ENCODE peak calls at places on chromosome 18, in four cellular contexts. One of them, this sample, is unnamed. For H3K36me3, the result is how much of the 10 kb centered on the place peaks cover.

GRCh38 chr18:78769502-78770113 is 210.0 kb upstream of the SALL3 start:
- DNase-seq in K562: no peak
- DNase-seq in HepG2: no peak
- DNase-seq in H1: no peak
- DNase-seq in this sample: no peak

GRCh38 chr18:3703732-3704176 is 253.8 kb downstream of the TGIF1 start:
- DNase-seq in H1: no peak
- DNase-seq in HepG2: peak
- DNase-seq in K562: peak
- DNase-seq in this sample: peak

GRCh38 chr18:21362921-21363320 is 120.9 kb downstream of the GREB1L start:
- DNase-seq in HepG2: no peak
- DNase-seq in H1: no peak
- DNase-seq in K562: no peak
- DNase-seq in this sample: no peak

GRCh38 chr18:34042423-34043146 is 182.1 kb downstream of the NOL4 start:
- DNase-seq in HepG2: no peak
- DNase-seq in H1: no peak
- DNase-seq in K562: no peak
- DNase-seq in this sample: no peak

GRCh38 chr18:48866028-48866733 is 84.6 kb downstream of the SMAD7 start:
- DNase-seq in HepG2: no peak
- DNase-seq in K562: no peak
- DNase-seq in H1: no peak
- DNase-seq in this sample: peak

GRCh38 chr18:67463829-67464228 is 52.7 kb downstream of the DSEL start:
- DNase-seq in H1: no peak
- DNase-seq in K562: no peak
- DNase-seq in HepG2: no peak
- DNase-seq in this sample: peak

GRCh38 chr18:67864677-67865340 is 348.3 kb upstream of the DSEL start:
- DNase-seq in HepG2: no peak
- DNase-seq in K562: no peak
- DNase-seq in H1: no peak
- DNase-seq in this sample: peak

GRCh38 chr18:35616664-35617423 is 35.3 kb downstream of the GALNT1 start:
- DNase-seq in HepG2: no peak
- DNase-seq in K562: peak
- DNase-seq in H1: no peak
- DNase-seq in this sample: peak

GRCh38 chr18:49819768-49820662 is 6.7 kb upstream of the ACAA2 start:
- DNase-seq in K562: peak
- DNase-seq in HepG2: no peak
- DNase-seq in H1: no peak
- DNase-seq in this sample: no peak

GRCh38 chr18:43159091-43159490 is 43.6 kb upstream of the RIT2 start:
- DNase-seq in K562: no peak
- DNase-seq in HepG2: no peak
- DNase-seq in H1: no peak
- DNase-seq in this sample: no peak

GRCh38 chr18:70461323-70462077 is 172.7 kb downstream of the SOCS6 start:
- DNase-seq in H1: no peak
- DNase-seq in HepG2: no peak
- DNase-seq in K562: peak
- DNase-seq in this sample: no peak

GRCh38 chr18:44693030-44693784 is 12.5 kb downstream of the SETBP1 start:
- DNase-seq in H1: no peak
- DNase-seq in HepG2: no peak
- DNase-seq in K562: no peak
- DNase-seq in this sample: no peak

GRCh38 chr18:29160123-29160522 is 983.2 kb upstream of the CDH2 start:
- DNase-seq in K562: no peak
- DNase-seq in HepG2: no peak
- DNase-seq in H1: no peak
- DNase-seq in this sample: peak

GRCh38 chr18:7177131-7177744 is 53.7 kb upstream of the LRRC30 start:
- DNase-seq in K562: peak
- DNase-seq in HepG2: peak
- DNase-seq in H1: no peak
- DNase-seq in this sample: peak

DNA sequence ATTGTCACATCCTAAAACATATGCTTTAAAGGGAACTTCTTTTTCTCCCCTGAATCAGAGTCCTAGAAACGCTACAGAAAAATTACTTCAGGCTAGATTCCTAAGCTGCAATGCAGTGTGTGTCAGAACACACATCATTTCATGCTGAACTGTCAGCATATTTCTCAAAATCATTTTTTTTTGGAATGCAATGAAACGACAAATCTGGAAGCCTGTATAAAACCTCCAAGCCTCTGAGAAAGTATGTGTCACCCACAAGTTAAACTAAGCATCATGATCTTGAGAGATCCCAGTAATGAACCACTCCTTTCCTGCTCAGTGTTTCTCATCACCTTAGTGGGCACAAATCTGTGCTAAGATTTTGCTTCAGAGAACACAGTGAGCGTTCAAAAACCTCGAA is 276.2 kb downstream of the ZNF521 start:
- DNase-seq in HepG2: no peak
- DNase-seq in H1: no peak
- DNase-seq in K562: no peak
- DNase-seq in this sample: no peak
- TF ChIP-seq JUN in HepG2: no peak
- TF ChIP-seq JUN in H1: no peak
- TF ChIP-seq JUN in K562: no peak
- TF ChIP-seq JUN in this sample: no peak

GRCh38 chr18:56615738-56616520 is 22.5 kb downstream of the TXNL1 start:
- DNase-seq in H1: no peak
- DNase-seq in HepG2: no peak
- DNase-seq in K562: no peak
- DNase-seq in this sample: no peak
- H3K36me3 ChIP-seq in H1: under half
- H3K36me3 ChIP-seq in HepG2: under half
- H3K36me3 ChIP-seq in K562: half or more
- H3K36me3 ChIP-seq in this sample: under half

GRCh38 chr18:23800902-23801301 is 111.6 kb downstream of the LAMA3 start:
- DNase-seq in K562: no peak
- DNase-seq in HepG2: no peak
- DNase-seq in H1: no peak
- DNase-seq in this sample: no peak

GRCh38 chr18:23799540-23799939 is 110.3 kb downstream of the LAMA3 start:
- DNase-seq in K562: no peak
- DNase-seq in HepG2: no peak
- DNase-seq in H1: no peak
- DNase-seq in this sample: no peak

GRCh38 chr18:23802817-23803216 is 113.6 kb downstream of the LAMA3 start:
- DNase-seq in HepG2: no peak
- DNase-seq in H1: no peak
- DNase-seq in K562: no peak
- DNase-seq in this sample: no peak

GRCh38 chr18:23805898-23806297 is 116.6 kb downstream of the LAMA3 start:
- DNase-seq in H1: no peak
- DNase-seq in K562: no peak
- DNase-seq in HepG2: no peak
- DNase-seq in this sample: no peak

DNA sequence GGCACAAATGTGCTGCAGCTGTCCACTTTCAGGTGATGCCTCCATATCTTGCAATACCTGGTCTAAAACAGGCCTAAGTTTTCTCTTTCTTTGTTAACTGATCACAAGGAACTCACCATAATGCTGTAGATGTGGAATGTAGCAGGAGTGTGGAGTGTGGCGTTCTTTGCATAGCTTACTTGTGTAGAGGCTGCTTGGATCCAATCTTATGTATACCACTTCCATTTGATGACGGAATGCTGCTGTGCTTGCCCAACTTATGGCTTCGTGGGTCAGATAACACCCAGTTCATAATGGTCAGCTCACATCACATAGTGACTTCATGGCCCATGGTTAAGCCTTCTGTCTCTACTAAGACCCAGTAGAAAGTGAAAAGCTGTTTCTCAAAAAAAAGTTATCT is 114.5 kb downstream of the LAMA3 start:
- DNase-seq in HepG2: no peak
- DNase-seq in H1: no peak
- DNase-seq in K562: no peak
- DNase-seq in this sample: no peak
- TF ChIP-seq JUN in HepG2: no peak
- TF ChIP-seq JUN in H1: no peak
- TF ChIP-seq JUN in K562: no peak
- TF ChIP-seq JUN in this sample: no peak

GRCh38 chr18:9574473-9575115 is 39.8 kb downstream of the PPP4R1 start:
- DNase-seq in HepG2: no peak
- DNase-seq in H1: no peak
- DNase-seq in K562: no peak
- DNase-seq in this sample: no peak

GRCh38 chr18:9581667-9582066 is 32.7 kb downstream of the PPP4R1 start:
- DNase-seq in HepG2: no peak
- DNase-seq in K562: no peak
- DNase-seq in H1: no peak
- DNase-seq in this sample: no peak

GRCh38 chr18:9577361-9577760 is 37.0 kb downstream of the PPP4R1 start:
- DNase-seq in HepG2: no peak
- DNase-seq in K562: peak
- DNase-seq in H1: no peak
- DNase-seq in this sample: no peak

GRCh38 chr18:9575558-9575957 is 38.8 kb downstream of the PPP4R1 start:
- DNase-seq in HepG2: peak
- DNase-seq in K562: peak
- DNase-seq in H1: no peak
- DNase-seq in this sample: peak

GRCh38 chr18:9578306-9578705 is 36.1 kb downstream of the PPP4R1 start:
- DNase-seq in HepG2: no peak
- DNase-seq in H1: no peak
- DNase-seq in K562: peak
- DNase-seq in this sample: no peak
- H3K36me3 ChIP-seq in HepG2: under half
- H3K36me3 ChIP-seq in H1: under half
- H3K36me3 ChIP-seq in K562: half or more
- H3K36me3 ChIP-seq in this sample: under half

GRCh38 chr18:58552057-58552461 is 76.8 kb downstream of the ALPK2 start:
- DNase-seq in H1: no peak
- DNase-seq in HepG2: peak
- DNase-seq in K562: no peak
- DNase-seq in this sample: no peak
- TF ChIP-seq JUN in H1: no peak
- TF ChIP-seq JUN in HepG2: no peak
- TF ChIP-seq JUN in K562: no peak
- TF ChIP-seq JUN in this sample: no peak

GRCh38 chr18:9226463-9226862 is 89.9 kb downstream of the ANKRD12 start:
- DNase-seq in HepG2: no peak
- DNase-seq in H1: no peak
- DNase-seq in K562: no peak
- DNase-seq in this sample: no peak
- H3K36me3 ChIP-seq in HepG2: under half
- H3K36me3 ChIP-seq in H1: under half
- H3K36me3 ChIP-seq in K562: under half
- H3K36me3 ChIP-seq in this sample: under half

GRCh38 chr18:62196079-62196478 is 9.0 kb downstream of the RELCH start:
- DNase-seq in K562: peak
- DNase-seq in H1: no peak
- DNase-seq in HepG2: no peak
- DNase-seq in this sample: no peak
- TF ChIP-seq JUN in K562: no peak
- TF ChIP-seq JUN in H1: no peak
- TF ChIP-seq JUN in HepG2: no peak
- TF ChIP-seq JUN in this sample: no peak

DNA sequence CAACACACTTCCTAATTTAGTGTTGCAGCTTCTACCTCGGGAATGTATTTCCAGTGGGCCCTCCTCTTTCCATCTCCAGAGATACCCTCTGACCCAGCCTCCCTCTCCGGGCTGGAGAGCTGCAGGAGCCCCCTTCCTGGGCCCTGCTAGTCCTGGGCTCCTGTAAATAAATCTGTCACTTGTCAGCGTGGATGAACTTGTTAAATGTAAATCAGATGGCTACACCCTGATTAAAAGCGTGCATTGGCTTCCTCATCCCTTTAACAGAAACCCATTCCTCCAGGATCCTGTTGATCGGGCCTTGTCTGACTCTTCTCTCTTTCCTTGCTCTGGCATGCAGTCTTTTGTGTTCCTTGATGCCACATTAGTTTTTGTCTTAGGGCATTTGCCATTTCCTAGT is 2.4 kb downstream of the ZNF236 start:
- DNase-seq in H1: no peak
- DNase-seq in HepG2: no peak
- DNase-seq in K562: no peak
- DNase-seq in this sample: no peak
- H3K36me3 ChIP-seq in H1: under half
- H3K36me3 ChIP-seq in HepG2: under half
- H3K36me3 ChIP-seq in K562: under half
- H3K36me3 ChIP-seq in this sample: under half

GRCh38 chr18:54734059-54734458 is 94.2 kb upstream of the RAB27B start:
- DNase-seq in K562: peak
- DNase-seq in H1: no peak
- DNase-seq in HepG2: no peak
- DNase-seq in this sample: peak
- TF ChIP-seq JUN in K562: no peak
- TF ChIP-seq JUN in H1: no peak
- TF ChIP-seq JUN in HepG2: no peak
- TF ChIP-seq JUN in this sample: no peak

DNA sequence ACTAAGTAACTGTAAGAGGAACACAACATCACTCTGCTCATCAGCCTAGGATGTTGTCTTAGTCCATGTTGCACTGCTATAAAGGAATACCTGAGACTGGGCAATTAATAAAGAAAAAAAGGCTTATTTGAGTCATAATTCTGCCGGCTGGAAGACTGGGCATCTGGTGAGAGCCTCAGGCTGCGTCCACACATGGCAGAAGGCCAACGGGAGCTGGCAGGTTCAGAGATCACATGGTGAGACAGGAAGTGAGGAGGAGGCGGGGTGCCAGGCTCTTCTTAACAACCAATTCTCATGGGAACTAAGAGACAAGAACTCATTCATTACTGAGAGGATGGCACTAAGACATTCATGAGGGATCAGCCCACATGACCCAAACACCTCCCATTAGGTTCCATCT is 46.8 kb downstream of the EPG5 start:
- DNase-seq in K562: no peak
- DNase-seq in H1: no peak
- DNase-seq in HepG2: no peak
- DNase-seq in this sample: peak
- H3K36me3 ChIP-seq in K562: half or more
- H3K36me3 ChIP-seq in H1: under half
- H3K36me3 ChIP-seq in HepG2: under half
- H3K36me3 ChIP-seq in this sample: under half

This sample was measured in endothelial cell of umbilical vein.